ENCODE peak calls at places on chromosomes 2 and 18, in eight cellular contexts. G is GM23338, V is esophagus muscularis mucosa, Z is WERI-Rb-1, N is chondrocyte, S is astrocyte, I is heart left ventricle, H is breast epithelium. P is an unnamed sample.

GRCh38 chr2:10655074-10655840 is 34.5 kb downstream of the NOL10 start:
- DNase-seq in G (no peak), V (no peak), Z (no peak), N (no peak), S (no peak), I (no peak), H (no peak), P (no peak)

GRCh38 chr2:33060405-33060804 is 113.7 kb downstream of the LTBP1 start:
- DNase-seq in G (no peak), V (no peak), Z (no peak), N (no peak), S (no peak), I (no peak), H (no peak), P (no peak)

GRCh38 chr18:8965398-8965797 is 137.1 kb upstream of the NDUFV2 start:
- DNase-seq in G (no peak), V (no peak), Z (no peak), N (no peak), S (no peak), I (no peak), H (no peak), P (no peak)

GRCh38 chr2:65366595-65367125 is 65.7 kb downstream of the SPRED2 start:
- DNase-seq in G (no peak), V (peak), Z (no peak), N (no peak), S (peak), I (no peak), H (no peak), P (no peak)

GRCh38 chr2:55384786-55385185 is 34.9 kb downstream of the CCDC88A start:
- DNase-seq in G (no peak), V (no peak), Z (no peak), N (no peak), S (no peak), I (no peak), H (no peak), P (no peak)

GRCh38 chr18:6355789-6356589 is 58.7 kb downstream of the L3MBTL4 start:
- DNase-seq in G (no peak), V (no peak), Z (no peak), N (no peak), S (peak), I (no peak), H (no peak), P (no peak)

GRCh38 chr2:6036211-6036610 is 344.0 kb downstream of the SOX11 start:
- DNase-seq in G (no peak), V (no peak), Z (no peak), N (no peak), S (no peak), I (no peak), H (no peak), P (no peak)

GRCh38 chr2:175769200-175769599 is 232.9 kb downstream of the LNPK start:
- DNase-seq in G (peak), V (no peak), Z (no peak), N (no peak), S (no peak), I (no peak), H (no peak), P (no peak)

GRCh38 chr2:148885988-148886387 is 11.0 kb downstream of the KIF5C start:
- DNase-seq in G (no peak), V (no peak), Z (no peak), N (no peak), S (no peak), I (no peak), H (no peak), P (no peak)

GRCh38 chr2:151071382-151071781 is 190.3 kb downstream of the RBM43 start:
- DNase-seq in G (peak), V (no peak), Z (peak), N (no peak), S (peak), I (no peak), H (no peak), P (peak)

GRCh38 chr2:45855374-45855773 is 203.9 kb downstream of the PRKCE start:
- DNase-seq in G (no peak), V (no peak), Z (no peak), N (no peak), S (no peak), I (no peak), H (no peak), P (no peak)

GRCh38 chr2:9554841-9555337 is 741 bp downstream of the ADAM17 start:
- DNase-seq in G (peak), V (no peak), Z (peak), N (no peak), S (peak), I (peak), H (no peak), P (peak)

GRCh38 chr2:179749210-179749609 is 112.2 kb downstream of the ZNF385B start:
- DNase-seq in G (no peak), V (no peak), Z (no peak), N (no peak), S (peak), I (no peak), H (no peak), P (no peak)

GRCh38 chr18:12628706-12629702 is 28.9 kb downstream of the SPIRE1 start:
- DNase-seq in G (no peak), V (no peak), Z (no peak), N (no peak), S (peak), I (no peak), H (no peak), P (no peak)

GRCh38 chr2:64479259-64480198 is 25.6 kb downstream of the LGALSL start:
- DNase-seq in G (no peak), V (no peak), Z (no peak), N (no peak), S (no peak), I (no peak), H (no peak), P (no peak)

DNA sequence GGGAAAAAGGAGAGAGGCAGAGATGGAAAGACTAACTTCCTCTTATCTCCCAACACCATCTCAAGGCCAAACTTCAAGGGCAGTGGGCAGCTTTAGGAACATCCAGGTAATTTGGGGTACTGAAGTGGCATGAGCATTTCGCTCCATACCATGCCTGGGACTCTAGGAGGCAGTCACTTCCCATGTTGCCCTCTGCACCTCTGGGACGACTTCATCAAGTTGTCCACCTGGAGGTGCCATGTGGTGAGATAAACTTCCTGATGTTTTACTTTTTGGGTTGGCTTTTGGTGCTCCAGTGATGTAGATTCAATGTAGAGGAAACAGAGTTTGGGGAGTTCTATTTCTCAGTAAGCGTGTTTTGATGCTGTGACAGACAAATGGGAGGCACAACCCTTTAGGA is 56.3 kb upstream of the UPP2 start:
- DNase-seq in G (peak), V (no peak), Z (peak), N (no peak), S (no peak), I (no peak), H (no peak), P (no peak)
- TF ChIP-seq CTCF in G (peak), V (no peak), Z (peak), N (peak), S (no peak), I (no peak), H (no peak), P (no peak)

DNA sequence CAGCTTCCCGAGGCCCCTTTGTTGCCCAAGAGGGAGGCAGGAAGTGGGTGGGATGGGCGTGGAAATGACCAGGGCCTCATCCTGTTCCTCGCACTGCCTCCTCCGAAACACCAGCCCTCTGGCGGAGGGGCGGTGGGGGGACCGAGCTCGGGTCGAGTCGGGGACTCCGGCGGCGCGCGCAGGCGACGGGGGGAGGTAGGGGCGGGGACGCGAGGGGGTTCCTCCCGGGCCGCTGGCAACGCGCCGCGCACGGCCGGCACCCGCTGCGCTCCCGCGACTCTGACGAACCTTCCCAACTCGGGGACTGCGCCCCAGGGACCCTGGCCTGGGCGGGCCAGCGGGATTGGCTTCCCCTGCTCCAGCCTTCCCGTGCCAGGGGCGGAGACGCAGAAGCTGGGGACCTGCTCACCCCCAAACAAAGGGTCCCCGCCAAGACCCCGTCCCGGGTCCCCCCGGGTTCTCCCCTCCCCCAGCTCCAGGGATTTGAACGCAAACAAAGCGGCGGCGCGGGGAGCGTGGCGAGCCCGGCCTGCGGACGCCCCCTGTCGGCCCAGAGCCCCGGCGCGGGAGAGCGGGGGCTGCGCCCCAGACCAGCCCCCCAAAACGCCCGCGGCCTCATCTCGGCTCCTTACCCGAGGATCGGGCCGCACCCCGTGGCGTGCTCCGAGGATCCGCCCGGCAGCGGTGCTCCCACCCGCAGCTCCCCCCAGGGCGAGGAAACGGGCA is 1.2 kb downstream of the SEMA4C start:
- DNase-seq in G (peak), V (no peak), Z (peak), N (no peak), S (peak), I (peak), H (peak), P (peak)
- TF ChIP-seq CTCF in G (peak), V (peak), Z (peak), N (peak), S (peak), I (peak), H (peak), P (peak)

GRCh38 chr2:177264209-177264538 is 353 bp downstream of the NFE2L2 start:
- DNase-seq in G (no peak), V (no peak), Z (peak), N (no peak), S (no peak), I (peak), H (peak), P (peak)

GRCh38 chr2:177265386-177265690 is 811 bp upstream of the NFE2L2 start:
- DNase-seq in G (peak), V (no peak), Z (no peak), N (no peak), S (no peak), I (peak), H (peak), P (no peak)

GRCh38 chr2:177265834-177266817 is 1.6 kb upstream of the NFE2L2 start:
- DNase-seq in G (no peak), V (no peak), Z (no peak), N (no peak), S (peak), I (no peak), H (no peak), P (no peak)

GRCh38 chr2:177263451-177264208 is 897 bp downstream of the NFE2L2 start:
- DNase-seq in G (peak), V (peak), Z (peak), N (peak), S (peak), I (peak), H (peak), P (peak)

DNA sequence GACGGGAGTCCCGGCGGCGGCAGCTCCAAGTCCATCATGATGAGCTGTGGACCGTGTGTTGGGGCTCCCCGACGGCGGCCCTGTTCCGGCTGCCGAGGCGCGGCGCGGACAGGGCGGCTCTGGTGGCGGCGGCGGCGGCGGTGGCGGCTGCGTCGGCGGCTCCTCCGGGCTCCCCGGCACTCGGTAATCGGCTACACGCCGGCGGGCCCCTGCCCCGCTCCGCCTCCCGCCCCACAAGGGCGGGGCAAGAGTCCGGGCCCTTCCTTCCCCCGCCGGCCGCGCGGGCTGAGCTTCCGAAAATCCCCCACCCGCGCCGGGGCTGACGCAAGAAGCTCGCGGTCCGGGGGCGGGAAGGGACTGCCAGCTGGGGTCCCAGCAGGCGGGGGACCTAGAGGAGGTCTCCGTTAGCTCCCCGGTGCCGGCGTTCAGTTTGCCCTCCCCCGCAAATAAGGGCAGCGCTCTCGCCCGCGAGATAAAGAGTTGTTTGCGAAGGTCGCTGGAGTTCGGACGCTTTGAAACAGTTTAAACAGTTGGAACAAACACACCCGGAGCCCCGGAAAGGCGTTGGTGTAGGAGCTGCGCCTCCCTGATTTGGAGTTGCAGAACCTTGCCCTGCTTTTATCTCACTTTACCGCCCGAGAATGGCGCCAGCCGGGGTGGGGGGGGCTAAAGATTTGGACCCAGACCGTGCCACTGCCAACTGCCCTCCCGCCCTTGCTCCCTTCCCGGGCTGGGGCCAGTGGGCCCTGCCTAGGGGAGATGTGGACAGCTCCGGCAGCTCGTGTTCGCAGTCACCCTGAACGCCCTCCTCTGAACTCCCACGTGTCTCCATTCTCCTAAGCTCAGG is at the start of gene NFE2L2:
- DNase-seq in G (peak), V (peak), Z (peak), N (peak), S (peak), I (peak), H (peak), P (peak)
- TF ChIP-seq CTCF in G (no peak), V (no peak), Z (no peak), N (no peak), S (no peak), I (no peak), H (peak), P (no peak)

DNA sequence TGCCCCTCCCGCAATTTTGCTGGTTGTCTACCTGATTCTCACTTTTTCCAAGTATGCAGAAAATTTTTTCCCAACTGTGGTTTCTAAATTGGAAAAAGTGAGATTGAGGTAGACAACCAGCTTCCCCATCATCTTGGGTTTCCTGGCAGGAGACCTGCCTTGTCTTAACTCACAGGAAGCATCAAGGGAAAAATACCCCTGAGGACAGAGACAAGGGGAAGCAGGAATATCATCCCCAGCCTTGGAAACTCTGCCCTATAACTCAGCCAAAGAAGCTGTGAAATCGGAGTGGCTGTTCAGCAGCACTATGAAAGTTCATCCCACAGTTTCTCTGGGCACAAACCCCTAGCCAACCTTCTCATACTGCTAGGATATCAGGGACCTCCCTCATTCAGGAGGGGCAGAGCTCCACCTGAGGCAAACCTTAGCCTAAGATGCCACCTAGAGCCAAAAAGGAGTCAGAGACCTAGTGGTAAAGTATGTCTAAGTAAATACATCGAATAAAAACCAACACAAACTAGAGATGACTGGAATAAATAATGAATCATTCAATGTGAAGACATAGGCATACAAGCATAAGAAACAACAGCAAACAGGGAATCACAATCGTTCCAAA is 68.2 kb downstream of the ZSWIM2 start:
- DNase-seq in G (peak), V (no peak), Z (peak), N (no peak), S (peak), I (no peak), H (no peak), P (no peak)
- TF ChIP-seq CTCF in G (peak), V (no peak), Z (peak), N (peak), S (no peak), I (no peak), H (no peak), P (no peak)